ENCODE peak calls at places on chromosomes 5 and 9, in four cellular contexts. One of them, this sample, is unnamed.
A peak's percentile ranks its signal among the peaks of the same experiment; 100 is the strongest.

GRCh38 chr5:89457411-89458329 is 574.7 kb upstream of the MEF2C start:
- DNase-seq in fibroblast of pulmonary artery: peak; percentile 36
- DNase-seq in cardiac muscle cell: peak; percentile 16
- DNase-seq in AG09309: peak; percentile 44
- DNase-seq in this sample: peak; percentile 83

GRCh38 chr5:56543431-56544385 is 271.6 kb upstream of the MAP3K1 start:
- DNase-seq in fibroblast of pulmonary artery: peak; percentile 23
- DNase-seq in AG09309: no peak
- DNase-seq in cardiac muscle cell: peak; percentile 24
- DNase-seq in this sample: peak; percentile 14

GRCh38 chr9:77981907-77982306 is 49.7 kb downstream of the GNAQ start:
- DNase-seq in AG09309: no peak
- DNase-seq in cardiac muscle cell: no peak
- DNase-seq in fibroblast of pulmonary artery: no peak
- DNase-seq in this sample: no peak

GRCh38 chr9:73009649-73010288 is 56.9 kb upstream of the ALDH1A1 start:
- DNase-seq in fibroblast of pulmonary artery: no peak
- DNase-seq in cardiac muscle cell: no peak
- DNase-seq in AG09309: no peak
- DNase-seq in this sample: no peak

GRCh38 chr5:72125931-72126620 is 18.8 kb downstream of the MAP1B start:
- DNase-seq in fibroblast of pulmonary artery: no peak
- DNase-seq in cardiac muscle cell: no peak
- DNase-seq in AG09309: no peak
- DNase-seq in this sample: no peak

GRCh38 chr9:35795701-35796100 is 4.3 kb downstream of the NPR2 start:
- DNase-seq in AG09309: no peak
- DNase-seq in fibroblast of pulmonary artery: no peak
- DNase-seq in cardiac muscle cell: no peak
- DNase-seq in this sample: no peak

GRCh38 chr5:22699319-22699718 is 153.8 kb downstream of the CDH12 start:
- DNase-seq in AG09309: no peak
- DNase-seq in cardiac muscle cell: no peak
- DNase-seq in fibroblast of pulmonary artery: no peak
- DNase-seq in this sample: no peak

GRCh38 chr9:127079741-127080140 is 42.7 kb downstream of the ANGPTL2 start:
- DNase-seq in AG09309: no peak
- DNase-seq in fibroblast of pulmonary artery: no peak
- DNase-seq in cardiac muscle cell: no peak
- DNase-seq in this sample: no peak

GRCh38 chr9:134454386-134454978 is 128.2 kb downstream of the RXRA start:
- DNase-seq in cardiac muscle cell: no peak
- DNase-seq in AG09309: no peak
- DNase-seq in fibroblast of pulmonary artery: no peak
- DNase-seq in this sample: peak; percentile 31

GRCh38 chr5:81971086-81971693 is 633 bp upstream of the ATG10 start:
- DNase-seq in cardiac muscle cell: peak; percentile 34
- DNase-seq in AG09309: no peak
- DNase-seq in fibroblast of pulmonary artery: peak; percentile 28
- DNase-seq in this sample: peak; percentile 62

GRCh38 chr5:96703985-96704384 is 41.8 kb downstream of the CAST start:
- DNase-seq in cardiac muscle cell: no peak
- DNase-seq in fibroblast of pulmonary artery: no peak
- DNase-seq in AG09309: no peak
- DNase-seq in this sample: no peak

GRCh38 chr5:132777209-132778069 is at the start of gene SEPTIN8:
- DNase-seq in fibroblast of pulmonary artery: peak; percentile 43
- DNase-seq in AG09309: no peak
- DNase-seq in cardiac muscle cell: peak; percentile 51
- DNase-seq in this sample: no peak

GRCh38 chr9:18394847-18395355 is 79.1 kb upstream of the ADAMTSL1 start:
- DNase-seq in fibroblast of pulmonary artery: no peak
- DNase-seq in cardiac muscle cell: no peak
- DNase-seq in AG09309: no peak
- DNase-seq in this sample: no peak

GRCh38 chr5:173047838-173048105 is 8.4 kb upstream of the CREBRF start:
- DNase-seq in cardiac muscle cell: no peak
- DNase-seq in fibroblast of pulmonary artery: no peak
- DNase-seq in AG09309: no peak
- DNase-seq in this sample: no peak

GRCh38 chr5:151234476-151235238 is 10.8 kb upstream of the CCDC69 start:
- DNase-seq in cardiac muscle cell: peak; percentile 96
- DNase-seq in AG09309: no peak
- DNase-seq in fibroblast of pulmonary artery: peak; percentile 93
- DNase-seq in this sample: peak; percentile 50

GRCh38 chr5:105150324-105150723 is 1587.7 kb upstream of the NUDT12 start:
- DNase-seq in cardiac muscle cell: no peak
- DNase-seq in AG09309: no peak
- DNase-seq in fibroblast of pulmonary artery: no peak
- DNase-seq in this sample: no peak

GRCh38 chr5:57550132-57550531 is 67.5 kb upstream of the ACTBL2 start:
- DNase-seq in cardiac muscle cell: no peak
- DNase-seq in fibroblast of pulmonary artery: no peak
- DNase-seq in AG09309: no peak
- DNase-seq in this sample: no peak

GRCh38 chr5:2006971-2007291 is 124.2 kb upstream of the IRX4 start:
- DNase-seq in fibroblast of pulmonary artery: no peak
- DNase-seq in cardiac muscle cell: no peak
- DNase-seq in AG09309: no peak
- DNase-seq in this sample: no peak

DNA sequence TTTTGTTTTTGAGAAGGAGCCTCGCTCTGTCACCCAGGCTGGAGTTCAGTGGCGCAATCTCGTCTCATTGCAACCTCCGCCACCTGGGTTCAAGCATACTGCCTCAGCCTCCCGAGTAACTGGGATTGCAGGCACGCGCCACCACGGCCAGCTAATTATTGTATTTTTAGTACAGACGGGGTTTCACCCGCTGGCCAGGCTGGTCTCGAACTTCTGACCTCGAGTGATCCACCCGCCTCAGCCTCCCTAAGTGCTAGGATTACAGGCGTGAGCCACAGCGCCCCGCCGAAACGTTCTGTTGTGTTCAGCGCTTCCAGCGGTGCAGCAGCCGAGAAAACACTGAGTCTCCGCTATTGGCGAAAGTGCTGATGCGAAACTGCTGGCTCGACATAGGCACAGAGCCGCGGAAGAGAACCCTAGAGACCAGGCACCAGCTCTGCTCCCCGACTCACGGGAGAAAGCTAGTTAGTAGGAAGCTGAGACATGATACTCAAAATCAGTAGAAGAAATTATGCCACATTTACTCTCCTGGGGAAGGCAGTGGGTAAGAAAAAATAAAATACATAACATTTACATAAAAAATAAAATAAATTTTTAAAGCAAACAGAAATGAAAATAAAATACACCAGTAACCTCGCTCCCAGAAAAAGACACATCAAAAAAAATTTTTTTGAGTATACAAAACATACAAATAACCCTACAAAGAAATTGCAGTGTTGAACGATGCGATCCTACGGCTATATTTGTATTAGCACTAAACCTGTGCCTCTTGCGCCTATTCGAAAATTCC is 31.6 kb downstream of the ANXA2R start:
- DNase-seq in AG09309: peak; percentile 82
- DNase-seq in fibroblast of pulmonary artery: peak; percentile 95
- DNase-seq in cardiac muscle cell: peak; percentile 96
- DNase-seq in this sample: peak; percentile 91
- TF ChIP-seq CTCF in AG09309: peak; percentile 21
- TF ChIP-seq CTCF in fibroblast of pulmonary artery: no peak
- TF ChIP-seq CTCF in cardiac muscle cell: peak; percentile 9
- TF ChIP-seq CTCF in this sample: no peak

GRCh38 chr5:65861830-65862241 is 64.5 kb upstream of the ERBIN start:
- DNase-seq in cardiac muscle cell: peak; percentile 81
- DNase-seq in AG09309: peak; percentile 98
- DNase-seq in fibroblast of pulmonary artery: peak; percentile 80
- DNase-seq in this sample: peak; percentile 92

GRCh38 chr5:65863747-65864146 is 62.6 kb upstream of the ERBIN start:
- DNase-seq in AG09309: no peak
- DNase-seq in cardiac muscle cell: no peak
- DNase-seq in fibroblast of pulmonary artery: no peak
- DNase-seq in this sample: no peak

GRCh38 chr5:65858316-65858715 is 68.1 kb upstream of the ERBIN start:
- DNase-seq in AG09309: no peak
- DNase-seq in fibroblast of pulmonary artery: peak; percentile 33
- DNase-seq in cardiac muscle cell: peak; percentile 21
- DNase-seq in this sample: no peak

GRCh38 chr5:65866837-65867508 is 59.4 kb upstream of the ERBIN start:
- DNase-seq in cardiac muscle cell: no peak
- DNase-seq in fibroblast of pulmonary artery: no peak
- DNase-seq in AG09309: no peak
- DNase-seq in this sample: no peak

DNA sequence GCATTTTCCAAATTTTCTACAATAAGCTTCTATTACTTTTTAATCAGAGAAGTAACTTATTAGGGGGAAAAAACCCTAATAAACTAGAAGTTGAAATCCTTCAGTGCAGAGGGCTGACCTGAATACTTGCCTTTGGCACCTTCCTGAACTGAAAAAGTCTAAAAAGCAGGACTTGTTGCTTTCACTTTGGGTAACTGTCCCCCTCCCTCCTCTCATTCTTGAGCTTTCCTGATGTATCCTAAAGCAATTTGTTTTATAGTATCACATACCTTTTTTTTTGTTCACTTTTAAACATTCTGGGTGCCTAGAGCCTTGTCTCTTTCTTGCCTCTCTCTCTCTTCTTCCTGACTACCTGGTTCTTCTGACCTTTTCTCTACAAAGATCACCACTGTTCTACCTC is 64.0 kb upstream of the ERBIN start:
- DNase-seq in fibroblast of pulmonary artery: no peak
- DNase-seq in AG09309: no peak
- DNase-seq in cardiac muscle cell: no peak
- DNase-seq in this sample: peak; percentile 42
- H3K4me3 ChIP-seq in fibroblast of pulmonary artery: no peak overlapping the region
- H3K4me3 ChIP-seq in AG09309: no peak overlapping the region
- H3K4me3 ChIP-seq in cardiac muscle cell: no peak overlapping the region
- H3K4me3 ChIP-seq in this sample: no peak overlapping the region

GRCh38 chr5:79829260-79829659 is 139.6 kb downstream of the CMYA5 start:
- DNase-seq in fibroblast of pulmonary artery: no peak
- DNase-seq in cardiac muscle cell: peak; percentile 18
- DNase-seq in AG09309: no peak
- DNase-seq in this sample: no peak

GRCh38 chr5:79832911-79833310 is 143.3 kb downstream of the CMYA5 start:
- DNase-seq in AG09309: no peak
- DNase-seq in cardiac muscle cell: no peak
- DNase-seq in fibroblast of pulmonary artery: no peak
- DNase-seq in this sample: no peak

GRCh38 chr5:79831910-79832309 is 142.3 kb downstream of the CMYA5 start:
- DNase-seq in fibroblast of pulmonary artery: no peak
- DNase-seq in cardiac muscle cell: peak; percentile 27
- DNase-seq in AG09309: no peak
- DNase-seq in this sample: no peak

GRCh38 chr5:79834420-79835219 is 145.0 kb downstream of the CMYA5 start:
- DNase-seq in AG09309: no peak
- DNase-seq in cardiac muscle cell: no peak
- DNase-seq in fibroblast of pulmonary artery: no peak
- DNase-seq in this sample: no peak

GRCh38 chr5:79831381-79831780 is 141.7 kb downstream of the CMYA5 start:
- DNase-seq in fibroblast of pulmonary artery: no peak
- DNase-seq in AG09309: no peak
- DNase-seq in cardiac muscle cell: peak; percentile 1
- DNase-seq in this sample: no peak
- TF ChIP-seq CTCF in fibroblast of pulmonary artery: no peak
- TF ChIP-seq CTCF in AG09309: no peak
- TF ChIP-seq CTCF in cardiac muscle cell: no peak
- TF ChIP-seq CTCF in this sample: no peak

GRCh38 chr5:112848116-112848811 is 12.8 kb upstream of the SRP19 start:
- DNase-seq in fibroblast of pulmonary artery: peak; percentile 80
- DNase-seq in cardiac muscle cell: peak; percentile 79
- DNase-seq in AG09309: peak; percentile 27
- DNase-seq in this sample: peak; percentile 79
- H3K4me3 ChIP-seq in fibroblast of pulmonary artery: peak overlapping the region; percentile 3
- H3K4me3 ChIP-seq in cardiac muscle cell: no peak overlapping the region
- H3K4me3 ChIP-seq in AG09309: no peak overlapping the region
- H3K4me3 ChIP-seq in this sample: no peak overlapping the region

DNA sequence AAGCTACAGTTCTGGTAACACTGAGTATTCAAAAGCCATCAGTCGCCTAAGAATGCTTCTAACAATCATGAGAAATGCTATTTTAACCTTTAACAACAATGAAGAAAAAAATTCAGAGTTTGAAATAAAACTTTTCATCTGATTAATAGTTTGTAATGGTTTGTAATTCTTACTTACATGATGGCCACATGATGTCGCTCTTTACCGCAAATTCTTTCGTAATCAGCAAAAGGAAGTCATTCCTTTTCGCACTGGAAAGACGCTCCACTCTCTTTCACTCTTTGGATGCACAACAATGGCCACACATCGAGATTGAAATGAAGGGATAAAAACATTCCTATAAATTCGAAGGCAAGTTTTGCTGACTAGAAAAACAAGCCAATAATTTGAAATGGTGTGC is at the start of gene PCDHA7:
- DNase-seq in cardiac muscle cell: peak; percentile 34
- DNase-seq in fibroblast of pulmonary artery: peak; percentile 40
- DNase-seq in AG09309: no peak
- DNase-seq in this sample: peak; percentile 7
- TF ChIP-seq CTCF in cardiac muscle cell: no peak
- TF ChIP-seq CTCF in fibroblast of pulmonary artery: peak; percentile 13
- TF ChIP-seq CTCF in AG09309: no peak
- TF ChIP-seq CTCF in this sample: no peak

This sample was measured in astrocyte of the spinal cord.